ENCODE peak calls at places on chromosomes 1 and 21, in eight cellular contexts. M is suprapubic skin, N is tibial nerve, Y is body of pancreas, I is A549, X is prostate gland, R is IMR-90, B is spleen. U is an unnamed sample.

GRCh38 chr1:231702804-231703203 is 76.2 kb downstream of the DISC1 start:
- DNase-seq in M (no peak), N (no peak), Y (no peak), I (no peak), X (no peak), R (peak; percentile 65), B (no peak), U (no peak)

GRCh38 chr1:53545663-53546408 is 86.6 kb downstream of the DMRTB1 start:
- DNase-seq in M (peak; percentile 72), N (no peak), Y (peak; percentile 5), I (no peak), X (no peak), R (peak; percentile 21), B (peak; percentile 64), U (no peak)

GRCh38 chr21:39451332-39452206 is at the start of gene SH3BGR:
- DNase-seq in M (no peak), N (no peak), Y (peak; percentile 55), I (no peak), X (peak; percentile 74), R (no peak), B (no peak), U (no peak)

GRCh38 chr1:213415686-213416380 is 364.8 kb downstream of the RPS6KC1 start:
- DNase-seq in M (no peak), N (no peak), Y (no peak), I (no peak), X (no peak), R (no peak), B (no peak), U (peak; percentile 90)

GRCh38 chr1:163399976-163400375 is 78.2 kb downstream of the NUF2 start:
- DNase-seq in M (no peak), N (no peak), Y (no peak), I (no peak), X (no peak), R (no peak), B (no peak), U (no peak)

GRCh38 chr1:113811353-113811887 is 856 bp downstream of the RSBN1 start:
- DNase-seq in M (no peak), N (peak; percentile 45), Y (peak; percentile 28), I (peak; percentile 8), X (peak; percentile 9), R (peak; percentile 22), B (peak; percentile 77), U (peak; percentile 94)

GRCh38 chr1:153789478-153790148 is 14.4 kb downstream of the SLC27A3 start:
- DNase-seq in M (no peak), N (no peak), Y (peak; percentile 68), I (no peak), X (no peak), R (no peak), B (peak; percentile 77), U (no peak)

GRCh38 chr1:29254346-29254745 is 18.0 kb downstream of the PTPRU start:
- DNase-seq in M (no peak), N (no peak), Y (no peak), I (no peak), X (no peak), R (no peak), B (no peak), U (no peak)

GRCh38 chr1:43357251-43357650 is 1.5 kb upstream of the CDC20 start:
- DNase-seq in M (no peak), N (no peak), Y (no peak), I (no peak), X (no peak), R (peak; percentile 70), B (no peak), U (no peak)

GRCh38 chr1:43358746-43359693 is at the start of gene CDC20:
- DNase-seq in M (peak; percentile 100), N (peak; percentile 99), Y (peak; percentile 98), I (peak; percentile 68), X (peak; percentile 98), R (peak; percentile 92), B (peak; percentile 98), U (peak; percentile 99)

GRCh38 chr1:43359696-43360095 is 915 bp downstream of the CDC20 start:
- DNase-seq in M (no peak), N (no peak), Y (no peak), I (no peak), X (no peak), R (no peak), B (no peak), U (no peak)

GRCh38 chr1:43360616-43361015 is 1.8 kb downstream of the CDC20 start:
- DNase-seq in M (no peak), N (no peak), Y (no peak), I (no peak), X (no peak), R (no peak), B (no peak), U (no peak)

GRCh38 chr1:43358121-43358745 is 548 bp upstream of the CDC20 start:
- DNase-seq in M (no peak), N (no peak), Y (peak; percentile 35), I (peak; percentile 58), X (no peak), R (peak; percentile 37), B (no peak), U (no peak)
- TF ChIP-seq POLR2A in M (no peak), N (peak; percentile 46), Y (peak; percentile 17), I (peak; percentile 72), X (no peak), R (no peak), B (no peak), U (peak; percentile 21)

GRCh38 chr1:244173765-244174164 is 122.7 kb downstream of the ZBTB18 start:
- DNase-seq in M (no peak), N (no peak), Y (no peak), I (no peak), X (no peak), R (no peak), B (no peak), U (no peak)

GRCh38 chr1:244174922-244175521 is 123.9 kb downstream of the ZBTB18 start:
- DNase-seq in M (no peak), N (no peak), Y (no peak), I (no peak), X (no peak), R (no peak), B (no peak), U (no peak)

GRCh38 chr1:244171241-244171985 is 120.3 kb downstream of the ZBTB18 start:
- DNase-seq in M (no peak), N (no peak), Y (peak; percentile 62), I (no peak), X (no peak), R (no peak), B (no peak), U (peak; percentile 64)

GRCh38 chr1:244176201-244176600 is 125.1 kb downstream of the ZBTB18 start:
- DNase-seq in M (no peak), N (no peak), Y (no peak), I (no peak), X (no peak), R (no peak), B (no peak), U (no peak)

DNA sequence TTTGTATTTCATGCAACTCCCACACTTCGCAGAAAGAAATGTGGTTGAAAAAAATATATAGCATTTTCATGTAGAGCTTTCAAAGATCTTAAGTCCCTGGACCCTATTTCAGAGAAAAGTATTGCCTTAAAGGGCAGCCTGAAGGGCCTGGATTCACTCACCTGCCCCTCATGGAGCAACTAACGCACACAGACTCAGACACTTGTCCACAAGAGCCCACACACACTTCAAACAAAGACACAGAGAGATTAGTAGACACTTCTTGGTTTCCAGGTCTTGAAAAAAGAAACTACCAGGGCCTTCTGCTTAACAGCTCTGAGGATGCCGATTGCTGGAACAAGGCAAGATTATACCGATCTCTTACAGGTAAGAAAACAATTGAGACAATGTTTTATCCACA is 122.2 kb downstream of the ZBTB18 start:
- DNase-seq in M (no peak), N (no peak), Y (no peak), I (no peak), X (no peak), R (no peak), B (no peak), U (no peak)
- H3K4me1 ChIP-seq in M (no peaks in the 10 kb centered on the region), N (no peaks in the 10 kb centered on the region), Y (peaks cover 17% of the 10 kb centered on the region), I (peaks cover 10% of the 10 kb centered on the region), X (peaks cover 4% of the 10 kb centered on the region), R (peaks cover 5% of the 10 kb centered on the region), B (no peaks in the 10 kb centered on the region), U (peaks cover 34% of the 10 kb centered on the region)

DNA sequence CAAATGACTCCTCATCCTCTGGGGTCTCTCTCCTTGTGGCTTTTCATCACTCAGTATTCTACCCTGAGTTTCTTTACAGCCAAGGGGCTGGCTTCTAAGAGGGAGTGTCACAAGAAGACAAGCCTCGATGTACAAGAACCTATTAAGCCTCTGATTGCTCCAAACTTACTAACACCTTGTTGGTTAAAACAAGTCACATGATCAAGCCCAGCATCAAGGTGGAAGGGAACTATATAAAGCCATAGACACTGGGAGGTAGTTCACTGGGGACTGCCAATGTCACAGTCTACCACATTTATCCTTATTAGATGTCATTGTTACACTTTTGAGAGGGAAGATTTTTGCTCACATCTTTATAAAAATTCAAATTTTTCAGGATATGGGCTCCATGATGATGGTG is 24.0 kb downstream of the CCN1 start:
- DNase-seq in M (no peak), N (no peak), Y (no peak), I (no peak), X (no peak), R (no peak), B (no peak), U (no peak)
- TF ChIP-seq POLR2A in M (no peak), N (no peak), Y (no peak), I (no peak), X (no peak), R (no peak), B (no peak), U (no peak)

DNA sequence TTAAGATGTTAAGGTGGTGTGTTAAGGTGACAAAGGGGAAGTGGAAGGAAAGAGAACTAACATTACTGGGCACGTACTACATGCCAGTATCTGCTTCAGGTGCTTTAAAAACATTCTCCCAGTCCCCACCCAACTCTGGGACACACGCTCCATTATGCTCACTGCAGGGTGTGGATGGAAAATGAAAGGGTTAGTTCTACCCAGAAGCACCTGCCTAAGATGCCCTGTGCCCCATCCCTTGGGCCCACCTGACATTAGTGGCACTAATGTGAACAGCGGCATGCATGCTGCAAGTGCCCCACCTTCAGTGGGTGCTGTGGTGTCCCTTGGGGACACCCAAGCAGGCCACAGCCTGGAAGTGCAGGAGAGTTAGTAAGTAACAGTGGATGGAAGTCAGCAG is 82.9 kb upstream of the CXADR start:
- DNase-seq in M (no peak), N (no peak), Y (no peak), I (no peak), X (no peak), R (no peak), B (no peak), U (no peak)
- H3K4me1 ChIP-seq in M (no peaks in the 10 kb centered on the region), N (peaks cover 5% of the 10 kb centered on the region), Y (no peaks in the 10 kb centered on the region), I (no peaks in the 10 kb centered on the region), X (no peaks in the 10 kb centered on the region), R (no peaks in the 10 kb centered on the region), B (no peaks in the 10 kb centered on the region), U (no peaks in the 10 kb centered on the region)

DNA sequence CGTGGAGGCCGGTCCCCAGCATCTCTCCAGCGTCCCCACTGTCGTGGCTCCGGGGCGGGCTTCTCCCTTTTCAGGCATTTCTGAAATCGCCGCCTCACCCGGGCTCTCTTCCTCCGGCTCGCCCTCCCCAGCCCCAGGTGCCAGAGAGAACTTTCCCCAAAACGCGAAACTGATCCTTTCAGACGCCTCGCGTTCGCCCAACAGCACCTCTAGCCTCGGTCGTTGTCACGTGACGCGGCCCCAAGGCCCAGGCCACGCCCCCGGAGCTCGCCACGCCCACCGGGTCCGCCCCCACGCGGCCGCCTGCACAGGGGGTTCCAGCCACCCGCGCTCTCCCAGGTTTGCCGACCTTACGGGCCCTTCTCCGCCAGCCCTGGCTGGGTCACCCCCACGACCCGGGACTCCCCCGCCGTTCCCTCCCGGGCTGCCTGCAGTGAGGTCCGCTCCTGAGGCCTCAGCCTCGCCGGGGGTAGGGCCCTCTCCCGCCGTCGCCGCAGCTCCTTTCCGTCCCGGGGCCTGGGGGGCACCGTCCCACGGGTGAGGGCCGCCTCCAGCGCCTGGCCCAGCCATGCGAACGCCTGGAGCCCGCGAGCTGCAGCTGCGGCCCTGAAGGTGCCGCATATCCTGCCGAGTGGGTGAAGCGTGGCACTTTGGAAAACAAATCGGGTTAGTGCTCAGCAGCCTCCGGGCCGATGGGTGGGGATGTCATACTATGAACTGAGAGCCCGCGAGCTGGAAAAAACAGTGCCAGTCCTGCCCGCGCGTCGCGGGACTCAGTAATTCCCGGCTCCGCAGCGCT is 21.0 kb downstream of the H3-3A start:
- DNase-seq in M (peak; percentile 96), N (peak; percentile 96), Y (peak; percentile 89), I (peak; percentile 96), X (peak; percentile 91), R (peak; percentile 60), B (peak; percentile 97), U (peak; percentile 97)
- TF ChIP-seq POLR2A in M (no peak), N (peak; percentile 49), Y (no peak), I (peak; percentile 59), X (peak; percentile 69), R (no peak), B (no peak), U (no peak)